ENCODE peak calls at places on chromosomes 6 and 20, in seven cellular contexts. B is right lobe of liver, N is A549, V is stomach, K is transverse colon, A is HCT116, F is ovary. J is an unnamed sample.

GRCh38 chr6:170295519-170296422 is 4.9 kb upstream of the DLL1 start:
- DNase-seq in B (peak; percentile 59), F (peak; percentile 16), K (peak; percentile 49), N (no peak), V (peak; percentile 37), A (no peak), J (no peak)

GRCh38 chr6:85261250-85261649 is 188.6 kb upstream of the NT5E start:
- DNase-seq in K (no peak), N (no peak), A (no peak), B (no peak), V (no peak), F (no peak), J (no peak)

GRCh38 chr6:46490425-46491200 is 636 bp downstream of the RCAN2 start:
- DNase-seq in F (peak; percentile 66), A (no peak), K (peak; percentile 45), B (peak; percentile 67), N (no peak), V (peak; percentile 27), J (no peak)

GRCh38 chr20:36248836-36249235 is 12.6 kb downstream of the AAR2 start:
- DNase-seq in A (no peak), F (no peak), B (no peak), V (no peak), N (no peak), K (no peak), J (no peak)

GRCh38 chr6:54957698-54958097 is 111.1 kb downstream of the FAM83B start:
- DNase-seq in A (no peak), F (no peak), V (no peak), N (no peak), K (no peak), B (no peak), J (no peak)

GRCh38 chr6:16320533-16321340 is 82.3 kb downstream of the GMPR start:
- DNase-seq in F (no peak), N (no peak), A (no peak), B (no peak), K (no peak), V (no peak), J (no peak)

GRCh38 chr6:45423111-45423900 is 45.6 kb upstream of the SUPT3H start:
- DNase-seq in V (peak; percentile 31), A (no peak), B (peak; percentile 69), F (peak; percentile 42), N (no peak), K (peak; percentile 33), J (no peak)

GRCh38 chr6:378090-378957 is 13.2 kb upstream of the IRF4 start:
- DNase-seq in N (no peak), K (no peak), F (no peak), V (no peak), B (no peak), A (no peak), J (no peak)

GRCh38 chr20:50546729-50547314 is 36.6 kb downstream of the PTPN1 start:
- DNase-seq in B (no peak), K (peak; percentile 32), N (no peak), A (no peak), F (no peak), V (no peak), J (no peak)

GRCh38 chr6:63525186-63525878 is 46.9 kb upstream of the LOC128125822 start:
- DNase-seq in V (no peak), N (no peak), F (no peak), A (peak; percentile 37), K (no peak), B (no peak), J (no peak)

GRCh38 chr6:109794201-109794926 is 103.3 kb downstream of the FIG4 start:
- DNase-seq in K (no peak), F (no peak), B (no peak), A (no peak), V (no peak), N (no peak), J (peak; percentile 7)

GRCh38 chr20:20491110-20491783 is 123.3 kb downstream of the INSM1 start:
- DNase-seq in A (no peak), K (no peak), V (no peak), F (no peak), B (no peak), N (no peak), J (no peak)

GRCh38 chr20:23133560-23133998 is 47.5 kb upstream of the CD93 start:
- DNase-seq in B (no peak), V (no peak), F (no peak), A (no peak), N (no peak), K (no peak), J (no peak)

GRCh38 chr20:23131766-23132165 is 45.6 kb upstream of the CD93 start:
- DNase-seq in V (no peak), A (no peak), K (no peak), F (no peak), N (no peak), B (no peak), J (no peak)

GRCh38 chr20:23132930-23133559 is 46.9 kb upstream of the CD93 start:
- DNase-seq in K (no peak), A (no peak), B (peak; percentile 31), F (no peak), V (no peak), N (no peak), J (no peak)

GRCh38 chr20:23130622-23130916 is 44.4 kb upstream of the CD93 start:
- DNase-seq in F (no peak), B (no peak), A (no peak), N (no peak), V (no peak), K (no peak), J (no peak)

GRCh38 chr20:23132293-23132929 is 46.3 kb upstream of the CD93 start:
- DNase-seq in B (no peak), A (no peak), K (no peak), N (no peak), V (no peak), F (no peak), J (no peak)
- TF ChIP-seq POLR2A in B (no peak), A (no peak), K (no peak), N (no peak), V (no peak), F (no peak), J (no peak)

GRCh38 chr20:5504061-5504739 is 187.4 kb upstream of the PROKR2 start:
- DNase-seq in A (no peak), F (no peak), B (no peak), K (peak; percentile 56), N (no peak), V (no peak), J (no peak)
- TF ChIP-seq POLR2A in A (no peak), F (no peak), B (no peak), K (peak; percentile 18), N (no peak), V (no peak), J (peak; percentile 15)

GRCh38 chr6:108260809-108261569 is at the start of gene SNX3:
- DNase-seq in V (peak; percentile 96), A (peak; percentile 89), B (peak; percentile 99), F (peak; percentile 92), N (peak; percentile 86), K (peak; percentile 98), J (peak; percentile 90)
- TF ChIP-seq POLR2A in V (no peak), A (peak; percentile 81), B (peak; percentile 77), F (peak; percentile 75), N (peak; percentile 58), K (peak; percentile 81), J (peak; percentile 72)

GRCh38 chr6:43629505-43630300 is 639 bp upstream of the GTPBP2 start:
- DNase-seq in B (peak; percentile 96), K (peak; percentile 97), N (peak; percentile 97), V (peak; percentile 97), A (peak; percentile 95), F (peak; percentile 96), J (peak; percentile 98)
- TF ChIP-seq POLR2A in B (peak; percentile 82), K (peak; percentile 69), N (no peak), V (peak; percentile 49), A (peak; percentile 80), F (peak; percentile 60), J (peak; percentile 39)

GRCh38 chr6:15313367-15313766 is 67.5 kb downstream of the JARID2 start:
- DNase-seq in A (no peak), F (peak; percentile 49), N (no peak), V (no peak), K (no peak), B (no peak), J (no peak)
- TF ChIP-seq POLR2A in A (no peak), F (no peak), N (no peak), V (no peak), K (no peak), B (no peak), J (no peak)

DNA sequence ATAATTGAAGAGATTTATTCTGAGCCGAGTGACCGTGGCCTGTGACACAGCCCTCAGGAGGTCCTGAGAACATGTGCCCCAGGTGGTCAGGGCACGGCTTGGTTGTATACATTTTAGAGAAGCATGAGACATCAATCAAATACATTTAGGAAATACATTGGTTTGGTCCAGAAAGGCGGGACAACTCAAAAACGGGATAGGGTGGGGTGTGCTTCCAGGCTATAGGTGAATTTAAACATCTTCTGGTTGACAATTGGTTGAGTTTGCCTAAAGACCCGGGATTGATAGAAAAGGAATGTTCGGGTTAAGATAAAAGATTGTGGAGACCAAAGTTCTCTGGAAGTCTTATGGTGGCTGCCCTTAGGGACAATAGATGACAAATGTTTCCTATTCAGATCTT is 34.2 kb downstream of the ZNF133 start:
- DNase-seq in A (no peak), K (no peak), F (no peak), V (no peak), B (no peak), N (no peak), J (no peak)
- TF ChIP-seq POLR2A in A (no peak), K (no peak), F (no peak), V (no peak), B (no peak), N (no peak), J (no peak)

J was measured in H54.